ENCODE peak calls at places on chromosomes 12 and 14, in six cellular contexts. S, Z, X, Q, B and A are unnamed samples.

GRCh38 chr14:30345511-30345910 is 213.4 kb upstream of the G2E3 start:
- DNase-seq in S (no peak), Z (no peak), X (no peak), Q (no peak), B (no peak), A (no peak)

GRCh38 chr14:57962293-57962996 is 96.6 kb upstream of the SLC35F4 start:
- DNase-seq in S (no peak), Z (no peak), X (no peak), Q (no peak), B (no peak), A (no peak)

GRCh38 chr12:115750340-115750739 is 527.2 kb downstream of the MED13L start:
- DNase-seq in S (no peak), Z (no peak), X (no peak), Q (no peak), B (no peak), A (no peak)

GRCh38 chr14:102829106-102829505 is 51.9 kb downstream of the TRAF3 start:
- DNase-seq in S (no peak), Z (no peak), X (no peak), Q (no peak), B (no peak), A (no peak)

GRCh38 chr12:92424338-92424737 is 278.5 kb upstream of the PLEKHG7 start:
- DNase-seq in S (no peak), Z (no peak), X (no peak), Q (no peak), B (no peak), A (no peak)

GRCh38 chr14:21505009-21505553 is 6.1 kb downstream of the METTL3 start:
- DNase-seq in S (no peak), Z (no peak), X (no peak), Q (no peak), B (no peak), A (no peak)

GRCh38 chr12:104974626-104975290 is 11.4 kb upstream of the NOPCHAP1 start:
- DNase-seq in S (no peak), Z (no peak), X (no peak), Q (no peak), B (no peak), A (no peak)

GRCh38 chr14:56351861-56352260 is 227.7 kb upstream of the TMEM260 start:
- DNase-seq in S (no peak), Z (no peak), X (no peak), Q (no peak), B (no peak), A (no peak)

GRCh38 chr12:112370868-112371510 is 11.2 kb downstream of the HECTD4 start:
- DNase-seq in S (no peak), Z (no peak), X (no peak), Q (no peak), B (no peak), A (no peak)

GRCh38 chr12:124686885-124687694 is 119.7 kb upstream of the NCOR2 start:
- DNase-seq in S (no peak), Z (no peak), X (no peak), Q (no peak), B (no peak), A (no peak)

GRCh38 chr12:12685305-12685704 is 10.7 kb downstream of the GPR19 start:
- DNase-seq in S (no peak), Z (no peak), X (no peak), Q (no peak), B (no peak), A (no peak)

GRCh38 chr12:106906715-106907114 is 49.0 kb upstream of the TMEM263 start:
- DNase-seq in S (no peak), Z (no peak), X (no peak), Q (no peak), B (no peak), A (no peak)

GRCh38 chr14:92676031-92676430 is 72.4 kb downstream of the LGMN start:
- DNase-seq in S (no peak), Z (no peak), X (no peak), Q (no peak), B (no peak), A (no peak)

GRCh38 chr14:64845878-64846277 is 33.8 kb downstream of the SPTB start:
- DNase-seq in S (no peak), Z (no peak), X (no peak), Q (no peak), B (no peak), A (no peak)

GRCh38 chr12:88113871-88114270 is 28.0 kb downstream of the CEP290 start:
- DNase-seq in S (no peak), Z (no peak), X (no peak), Q (no peak), B (no peak), A (no peak)

GRCh38 chr12:100555722-100556121 is 17.8 kb upstream of the GAS2L3 start:
- DNase-seq in S (no peak), Z (no peak), X (no peak), Q (no peak), B (no peak), A (no peak)

GRCh38 chr12:9037431-9037830 is 48.1 kb downstream of the KLRG1 start:
- DNase-seq in S (no peak), Z (no peak), X (no peak), Q (no peak), B (no peak), A (no peak)

GRCh38 chr12:55885113-55885512 is 42.4 kb upstream of the MMP19 start:
- DNase-seq in S (no peak), Z (no peak), X (no peak), Q (no peak), B (no peak), A (no peak)

GRCh38 chr12:124842073-124842749 is 21.5 kb downstream of the SCARB1 start:
- DNase-seq in S (no peak), Z (no peak), X (no peak), Q (no peak), B (no peak), A (no peak)

GRCh38 chr14:60965402-60965801 is 15.5 kb downstream of the TRMT5 start:
- DNase-seq in S (no peak), Z (no peak), X (no peak), Q (no peak), B (no peak), A (no peak)

GRCh38 chr14:103052407-103052806 is 4.9 kb downstream of the CDC42BPB start:
- DNase-seq in S (no peak), Z (no peak), X (no peak), Q (no peak), B (no peak), A (no peak)

GRCh38 chr12:12358528-12358927 is 1.6 kb downstream of the BORCS5 start:
- DNase-seq in S (no peak), Z (no peak), X (no peak), Q (no peak), B (no peak), A (no peak)

GRCh38 chr12:121005346-121005815 is 10.9 kb downstream of the C12orf43 start:
- DNase-seq in S (no peak), Z (no peak), X (no peak), Q (no peak), B (peak; percentile 32), A (no peak)

GRCh38 chr12:120978296-120979219 is at the start of gene HNF1A:
- DNase-seq in S (no peak), Z (no peak), X (no peak), Q (no peak), B (no peak), A (no peak)